ENCODE peak calls at places on chromosome 7, in seven cellular contexts. Q is cardiac fibroblast; V is AG10803; L is fibroblast of mammary gland; A is heart right ventricle; J is right lobe of liver; U is CD4-positive, alpha-beta T cell. R is an unnamed sample.

GRCh38 chr7:134016223-134016941 is 110.8 kb upstream of the LRGUK start:
- DNase-seq in A (no peak), J (peak), Q (peak), U (no peak), V (peak), L (peak), R (no peak)

GRCh38 chr7:47534322-47535032 is 47.4 kb downstream of the TNS3 start:
- DNase-seq in V (no peak), L (no peak), Q (no peak), J (no peak), A (no peak), U (no peak), R (no peak)

GRCh38 chr7:29146082-29146706 is at the start of gene CPVL:
- DNase-seq in J (peak), Q (no peak), L (no peak), V (no peak), U (no peak), A (peak), R (no peak)

GRCh38 chr7:102883098-102883860 is 29.5 kb upstream of the LRRC17 start:
- DNase-seq in J (no peak), Q (peak), L (peak), U (no peak), V (peak), A (no peak), R (no peak)

GRCh38 chr7:1225462-1226154 is 7.1 kb upstream of the UNCX start:
- DNase-seq in U (peak), Q (peak), L (no peak), J (peak), A (no peak), V (no peak), R (peak)

GRCh38 chr7:1666251-1666778 is 3.8 kb upstream of the ELFN1 start:
- DNase-seq in Q (no peak), A (no peak), U (no peak), J (no peak), L (no peak), V (no peak), R (no peak)

GRCh38 chr7:106720641-106721040 is 59.7 kb upstream of the CCDC71L start:
- DNase-seq in U (no peak), Q (no peak), A (no peak), J (no peak), L (no peak), V (no peak), R (no peak)

GRCh38 chr7:91973632-91974031 is 33.0 kb downstream of the AKAP9 start:
- DNase-seq in J (no peak), A (no peak), Q (no peak), L (no peak), U (no peak), V (no peak), R (no peak)

GRCh38 chr7:81484266-81484665 is 285.6 kb downstream of the HGF start:
- DNase-seq in J (no peak), U (no peak), Q (peak), V (peak), A (peak), L (peak), R (no peak)

GRCh38 chr7:120550494-120551048 is 277.6 kb downstream of the KCND2 start:
- DNase-seq in J (no peak), A (no peak), V (peak), U (no peak), L (peak), Q (peak), R (no peak)

GRCh38 chr7:121547341-121548092 is 151.4 kb upstream of the FAM3C start:
- DNase-seq in V (peak), J (no peak), L (peak), Q (peak), U (no peak), A (no peak), R (no peak)

GRCh38 chr7:117706191-117706590 is 167.1 kb downstream of the CTTNBP2 start:
- DNase-seq in Q (no peak), J (no peak), U (no peak), L (no peak), A (no peak), V (no peak), R (no peak)

GRCh38 chr7:130207642-130208041 is at the start of gene SSMEM1:
- DNase-seq in Q (peak), U (no peak), V (peak), L (peak), A (no peak), J (no peak), R (no peak)

GRCh38 chr7:105003275-105003674 is 10.7 kb upstream of the KMT2E start:
- DNase-seq in J (no peak), A (no peak), V (peak), Q (peak), L (peak), U (peak), R (no peak)

GRCh38 chr7:93043393-93043985 is 74.3 kb downstream of the SAMD9 start:
- DNase-seq in A (peak), U (no peak), Q (peak), J (no peak), L (peak), V (peak), R (no peak)

GRCh38 chr7:139990142-139990535 is 72.6 kb downstream of the PARP12 start:
- DNase-seq in A (no peak), V (no peak), L (no peak), U (no peak), Q (no peak), J (no peak), R (no peak)

GRCh38 chr7:139990571-139990970 is 72.2 kb downstream of the PARP12 start:
- DNase-seq in U (no peak), J (no peak), Q (no peak), L (no peak), V (no peak), A (no peak), R (no peak)

GRCh38 chr7:139989366-139990141 is 73.2 kb downstream of the PARP12 start:
- DNase-seq in J (no peak), V (no peak), A (no peak), Q (no peak), U (no peak), L (no peak), R (no peak)

GRCh38 chr7:139985811-139986210 is 76.9 kb downstream of the PARP12 start:
- DNase-seq in A (no peak), Q (no peak), J (no peak), V (no peak), U (no peak), L (no peak), R (no peak)

GRCh38 chr7:139987691-139988516 is 74.8 kb downstream of the PARP12 start:
- DNase-seq in A (no peak), L (no peak), U (no peak), V (no peak), Q (no peak), J (no peak), R (no peak)
- TF ChIP-seq CTCF in A (no peak), L (no peak), U (no peak), V (no peak), Q (no peak), J (no peak), R (no peak)

GRCh38 chr7:128872394-128872824 is 9.8 kb downstream of the ATP6V1F start:
- DNase-seq in J (peak), U (no peak), A (no peak), Q (no peak), L (no peak), V (no peak), R (no peak)
- TF ChIP-seq CTCF in J (no peak), U (no peak), A (no peak), Q (peak), L (no peak), V (no peak), R (no peak)

GRCh38 chr7:27662490-27663205 is at the start of gene HIBADH:
- DNase-seq in L (peak), A (peak), Q (peak), V (peak), J (peak), U (peak), R (peak)
- TF ChIP-seq CTCF in L (no peak), A (peak), Q (no peak), V (peak), J (peak), U (peak), R (no peak)

GRCh38 chr7:100962537-100962936 is 6.8 kb upstream of the MUC12 start:
- DNase-seq in U (no peak), V (no peak), J (no peak), A (no peak), Q (no peak), L (no peak), R (no peak)
- TF ChIP-seq CTCF in U (peak), V (no peak), J (no peak), A (no peak), Q (no peak), L (no peak), R (no peak)

DNA sequence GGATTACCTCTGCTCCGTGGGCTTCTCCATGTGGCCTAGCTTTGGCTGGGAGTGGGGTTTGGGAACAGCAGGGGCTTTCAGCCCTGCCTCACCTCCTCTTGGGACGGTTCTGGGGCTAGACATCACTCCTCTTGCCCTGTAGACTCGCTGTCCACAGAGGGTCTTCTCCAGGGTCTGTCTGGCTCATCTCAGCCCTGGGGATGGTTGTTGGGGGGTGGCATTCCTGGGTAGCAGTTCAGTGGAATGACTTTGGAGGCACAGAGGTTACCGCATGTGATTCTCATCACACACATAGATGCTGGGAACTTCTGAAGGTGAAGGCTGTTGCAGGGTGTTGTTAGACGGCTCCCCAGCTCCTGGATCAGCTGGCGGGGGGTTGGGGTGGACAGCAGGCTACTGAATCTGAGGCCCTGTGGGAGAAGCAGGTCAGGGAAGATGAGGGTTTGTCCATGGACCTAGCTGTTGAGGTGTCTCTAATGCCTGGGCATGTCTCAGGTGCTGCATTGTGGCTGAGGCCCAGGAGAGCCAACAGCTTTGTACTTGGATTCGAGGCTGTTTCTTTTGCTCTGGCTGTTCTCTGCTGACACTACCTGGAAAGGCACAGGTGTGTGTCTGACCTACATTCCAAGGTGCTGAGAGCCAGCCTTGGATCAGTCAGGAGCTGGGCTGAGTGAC is 23.8 kb downstream of the RAMP3 start:
- DNase-seq in J (no peak), U (no peak), Q (no peak), V (no peak), L (no peak), A (no peak), R (no peak)
- TF ChIP-seq CTCF in J (no peak), U (no peak), Q (no peak), V (no peak), L (no peak), A (no peak), R (no peak)